ENCODE peak calls at places on chromosomes 7 and 10, in five cellular contexts. T, O, H, Z and A are unnamed samples.

GRCh38 chr10:73876157-73876556 is 1.8 kb upstream of the CAMK2G start:
- DNase-seq in O (peak), H (no peak), Z (no peak), T (no peak), A (no peak)

GRCh38 chr7:150978136-150978789 is at the start of gene KCNH2:
- DNase-seq in H (no peak), T (no peak), O (no peak), Z (no peak), A (no peak)

GRCh38 chr7:103447073-103447960 is 1.3 kb upstream of the SLC26A5 start:
- DNase-seq in O (no peak), H (peak), Z (no peak), T (peak), A (no peak)

GRCh38 chr7:129376778-129377700 is 57.2 kb upstream of the STRIP2 start:
- DNase-seq in H (no peak), Z (no peak), O (no peak), T (peak), A (no peak)

GRCh38 chr7:17822557-17823173 is 117.6 kb downstream of the SNX13 start:
- DNase-seq in T (no peak), H (no peak), O (no peak), Z (no peak), A (no peak)

GRCh38 chr7:116259821-116260440 is 49.6 kb downstream of the TES start:
- DNase-seq in H (peak), T (peak), O (no peak), Z (no peak), A (peak)

GRCh38 chr7:11212080-11212711 is 238.5 kb downstream of the PHF14 start:
- DNase-seq in Z (no peak), T (peak), O (no peak), H (peak), A (peak)

GRCh38 chr10:128221787-128222186 is 95.6 kb upstream of the MKI67 start:
- DNase-seq in T (no peak), Z (no peak), H (no peak), O (no peak), A (no peak)

GRCh38 chr10:31147220-31147608 is 115.5 kb upstream of the ZNF438 start:
- DNase-seq in T (peak), Z (no peak), H (peak), O (no peak), A (no peak)

GRCh38 chr10:69090687-69091450 is 3.0 kb downstream of the SRGN start:
- DNase-seq in O (no peak), H (no peak), Z (no peak), T (peak), A (no peak)

GRCh38 chr7:87784424-87784823 is 91.7 kb downstream of the SLC25A40 start:
- DNase-seq in Z (no peak), O (no peak), H (no peak), T (no peak), A (no peak)

GRCh38 chr7:27080844-27081423 is 14.9 kb downstream of the HOXA1 start:
- DNase-seq in O (no peak), Z (no peak), T (no peak), H (no peak), A (no peak)

GRCh38 chr10:91756286-91756685 is 41.9 kb upstream of the TNKS2 start:
- DNase-seq in H (no peak), T (peak), O (no peak), Z (no peak), A (peak)

GRCh38 chr7:117630501-117630900 is 150.7 kb downstream of the CFTR start:
- DNase-seq in O (no peak), H (no peak), Z (no peak), T (no peak), A (no peak)

GRCh38 chr7:107029061-107029763 is 15.3 kb upstream of the PRKAR2B start:
- DNase-seq in T (no peak), Z (no peak), O (no peak), H (no peak), A (no peak)

GRCh38 chr7:99625321-99625720 is 8.6 kb downstream of the ZSCAN25 start:
- DNase-seq in H (no peak), Z (no peak), O (no peak), T (no peak), A (no peak)

GRCh38 chr7:76268376-76268775 is 34.1 kb upstream of the HSPB1 start:
- DNase-seq in H (no peak), O (no peak), Z (no peak), T (no peak), A (no peak)

GRCh38 chr10:112839928-112840654 is 110.0 kb upstream of the TCF7L2 start:
- DNase-seq in T (no peak), H (no peak), O (no peak), Z (no peak), A (no peak)

GRCh38 chr10:60480865-60481563 is 91.3 kb upstream of the ANK3 start:
- DNase-seq in T (peak), Z (no peak), O (no peak), H (peak), A (peak)

GRCh38 chr7:45198986-45199385 is 41.4 kb downstream of the RAMP3 start:
- DNase-seq in O (no peak), H (no peak), T (no peak), Z (no peak), A (no peak)

GRCh38 chr10:28890121-28890950 is 213.0 kb downstream of the BAMBI start:
- DNase-seq in T (no peak), O (no peak), H (no peak), Z (no peak), A (no peak)

GRCh38 chr10:20596065-20596760 is 300.9 kb downstream of the NEBL start:
- DNase-seq in O (no peak), H (no peak), Z (no peak), T (peak), A (no peak)

GRCh38 chr10:102517553-102517952 is 13.8 kb downstream of the SUFU start:
- DNase-seq in T (peak), H (no peak), O (peak), Z (no peak), A (no peak)

GRCh38 chr10:12434277-12434676 is 84.9 kb downstream of the CAMK1D start:
- DNase-seq in T (no peak), H (no peak), O (no peak), Z (no peak), A (no peak)

GRCh38 chr10:50421026-50421719 is 169.9 kb upstream of the ASAH2 start:
- DNase-seq in T (no peak), O (no peak), Z (no peak), H (peak), A (no peak)

GRCh38 chr10:126156012-126156411 is 232.3 kb downstream of the ADAM12 start:
- DNase-seq in H (no peak), T (no peak), Z (no peak), O (no peak), A (no peak)

GRCh38 chr7:54985405-54986360 is 33.1 kb upstream of the EGFR start:
- DNase-seq in Z (no peak), T (peak), O (no peak), H (peak), A (peak)

GRCh38 chr10:36578306-36578705 is 547.1 kb upstream of the ANKRD30A start:
- DNase-seq in O (no peak), T (peak), Z (no peak), H (peak), A (peak)

GRCh38 chr10:116287906-116288501 is 15.0 kb upstream of the GFRA1 start:
- DNase-seq in T (peak), O (no peak), Z (no peak), H (peak), A (peak)

GRCh38 chr7:77199008-77199966 is at the start of gene FGL2:
- DNase-seq in O (peak), H (no peak), Z (peak), T (peak), A (peak)

GRCh38 chr10:128781636-128782035 is 655.4 kb upstream of the MKI67 start:
- DNase-seq in O (no peak), H (no peak), Z (no peak), T (no peak), A (no peak)

GRCh38 chr7:82542665-82543064 is 99.1 kb upstream of the CACNA2D1 start:
- DNase-seq in Z (no peak), O (no peak), H (no peak), T (peak), A (peak)

GRCh38 chr7:4775281-4776159 is at the start of gene AP5Z1:
- DNase-seq in H (peak), T (peak), O (peak), Z (peak), A (peak)

GRCh38 chr7:4774804-4775280 is 581 bp upstream of the AP5Z1 start:
- DNase-seq in H (no peak), O (peak), T (peak), Z (peak), A (peak)

GRCh38 chr7:4772306-4772705 is 3.1 kb upstream of the AP5Z1 start:
- DNase-seq in Z (no peak), O (no peak), H (no peak), T (no peak), A (no peak)

GRCh38 chr7:4776160-4776623 is 769 bp downstream of the AP5Z1 start:
- DNase-seq in O (no peak), Z (no peak), T (no peak), H (no peak), A (peak)

GRCh38 chr7:4774007-4774406 is 1.4 kb upstream of the AP5Z1 start:
- DNase-seq in H (no peak), T (no peak), Z (no peak), O (no peak), A (no peak)
- H3K4me3 ChIP-seq in H (no peak), T (no peak), Z (no peak), O (no peak), A (no peak)

GRCh38 chr7:132557489-132558044 is 18.7 kb downstream of the PLXNA4 start:
- DNase-seq in H (peak), Z (no peak), O (no peak), T (peak), A (no peak)
- TF ChIP-seq CTCF in H (peak), Z (no peak), O (no peak), T (peak), A (no peak)

GRCh38 chr7:5532520-5533335 is 109.1 kb upstream of the TNRC18 start:
- DNase-seq in T (no peak), H (peak), O (peak), Z (peak), A (no peak)
- H3K4me3 ChIP-seq in T (no peak), H (no peak), O (peak), Z (no peak), A (no peak)

DNA sequence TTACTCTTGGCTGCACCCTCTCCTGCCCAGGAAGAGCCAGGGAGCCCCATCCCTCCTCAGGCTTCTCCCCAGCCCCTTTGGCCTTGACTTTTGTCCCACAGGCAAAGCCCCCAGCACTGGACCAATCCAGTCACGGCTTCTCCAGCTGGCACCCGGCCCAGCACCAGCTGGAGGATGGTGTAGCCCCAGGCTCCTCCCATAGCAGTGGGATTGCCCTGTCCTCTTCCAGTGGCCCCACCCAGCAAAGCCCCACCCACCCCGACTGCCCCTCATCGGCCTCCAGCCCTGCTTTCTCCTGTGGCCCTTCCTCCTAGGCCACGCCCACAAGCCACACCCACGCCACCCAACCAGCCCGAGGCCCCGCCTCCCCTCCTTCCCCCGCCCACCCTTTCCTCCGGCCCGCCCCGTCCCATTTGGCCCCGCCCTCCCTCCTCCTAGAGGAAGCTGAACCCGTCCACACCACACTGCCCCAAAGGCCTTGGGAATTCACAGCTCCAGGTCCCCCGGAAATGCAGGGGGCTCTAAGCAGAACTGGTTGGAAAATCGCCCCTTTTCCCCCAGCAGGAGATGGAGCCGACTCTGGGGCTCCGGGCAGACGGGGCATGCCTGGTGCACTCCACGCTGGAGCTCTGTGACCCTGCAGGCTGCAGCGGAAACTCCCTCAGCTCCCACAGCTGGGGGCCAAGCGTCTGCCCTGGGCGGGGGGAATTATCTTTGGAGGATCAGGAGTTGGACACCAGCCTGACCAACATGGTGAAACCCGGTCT is 25.2 kb downstream of the GET4 start:
- DNase-seq in T (peak), O (peak), H (peak), Z (peak), A (no peak)
- TF ChIP-seq CTCF in T (no peak), O (no peak), H (no peak), Z (no peak), A (no peak)

GRCh38 chr10:114694062-114694461 is 36.0 kb upstream of the ABLIM1 start:
- DNase-seq in Z (no peak), H (no peak), T (no peak), O (no peak), A (no peak)
- H3K4me3 ChIP-seq in Z (no peak), H (no peak), T (no peak), O (no peak), A (no peak)

DNA sequence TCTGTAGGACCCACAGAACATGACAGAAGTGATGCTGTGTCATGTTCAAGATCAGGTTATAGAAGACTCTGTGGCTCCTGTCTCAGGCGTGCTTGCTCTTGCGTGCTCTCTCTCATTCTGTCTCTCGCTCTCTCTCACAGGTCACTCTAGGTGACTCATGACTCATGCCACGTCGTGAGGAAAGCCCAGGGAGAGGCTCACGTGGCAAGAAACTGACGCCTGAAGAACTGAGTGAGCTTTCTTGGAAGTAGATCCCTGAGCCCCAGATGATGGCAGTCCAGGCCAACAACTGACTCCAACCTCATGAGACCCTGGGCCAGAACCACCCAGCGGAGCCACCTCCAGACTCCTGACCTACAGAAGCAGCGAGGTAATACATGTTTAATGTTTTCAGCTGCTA is 103.3 kb downstream of the DNMBP start:
- DNase-seq in Z (no peak), O (no peak), H (peak), T (peak), A (no peak)
- TF ChIP-seq CTCF in Z (no peak), O (no peak), H (peak), T (peak), A (no peak)

GRCh38 chr10:2744547-2745212 is 322.7 kb upstream of the PFKP start:
- DNase-seq in O (no peak), Z (no peak), H (no peak), T (no peak), A (no peak)
- H3K4me3 ChIP-seq in O (no peak), Z (no peak), H (no peak), T (no peak), A (no peak)

GRCh38 chr7:98085674-98086073 is 21.0 kb upstream of the LMTK2 start:
- DNase-seq in Z (peak), O (no peak), T (no peak), H (no peak), A (no peak)
- TF ChIP-seq CTCF in Z (no peak), O (no peak), T (no peak), H (no peak), A (no peak)

DNA sequence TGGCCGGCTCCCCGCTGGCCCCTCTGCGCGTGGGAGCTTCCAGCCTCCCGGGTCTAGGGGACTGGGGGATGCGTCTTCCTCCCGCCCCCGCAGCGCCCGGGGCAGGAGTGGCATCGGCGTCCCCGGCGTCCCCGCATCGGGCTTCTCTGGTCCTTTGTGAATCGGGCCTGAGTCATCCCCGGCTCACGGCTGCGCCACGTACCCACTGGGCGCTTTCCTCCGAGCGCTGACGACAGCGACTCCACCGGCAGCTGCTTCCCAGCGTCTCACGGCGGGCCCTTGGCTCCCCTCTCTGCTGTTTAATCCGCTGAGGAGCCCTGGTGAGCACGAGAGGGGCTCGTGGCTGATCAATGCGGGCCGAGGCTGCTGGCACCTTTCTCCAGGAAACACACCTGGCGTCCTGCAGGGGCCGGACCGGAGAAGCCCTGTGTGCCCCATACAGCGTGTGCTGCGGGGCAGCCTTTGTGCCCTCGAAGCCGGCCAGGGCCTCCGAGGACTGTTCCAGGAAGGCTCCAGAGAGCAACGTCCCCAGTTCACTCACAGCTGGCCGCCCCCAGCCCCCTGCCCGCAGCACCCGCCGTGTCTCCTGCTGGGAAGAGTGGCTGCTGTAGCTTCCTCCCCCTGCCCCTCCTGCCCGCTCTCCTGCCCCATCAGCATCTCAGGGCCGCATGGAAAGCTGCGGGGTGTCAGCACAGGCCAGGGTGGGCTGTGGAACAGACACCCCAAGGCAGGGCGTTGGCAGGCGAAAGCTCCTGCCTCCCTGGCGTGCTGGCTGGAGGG is 95.5 kb upstream of the DIP2C start:
- DNase-seq in T (peak), O (peak), H (peak), Z (no peak), A (peak)
- H3K4me3 ChIP-seq in T (peak), O (no peak), H (peak), Z (no peak), A (peak)